ENCODE peak calls at places on chromosomes 3 and 15, in five cellular contexts. One of them, this sample, is unnamed.
A peak's percentile ranks its signal among the peaks of the same experiment; 100 is the strongest.

GRCh38 chr3:114445233-114445632 is 151.4 kb downstream of the TIGIT start:
- DNase-seq in NB4: no peak
- DNase-seq in IMR-90: peak; percentile 13
- DNase-seq in breast epithelium: no peak
- DNase-seq in body of pancreas: no peak
- DNase-seq in this sample: no peak

GRCh38 chr3:122003112-122003511 is 18.9 kb downstream of the ILDR1 start:
- DNase-seq in NB4: no peak
- DNase-seq in IMR-90: no peak
- DNase-seq in breast epithelium: no peak
- DNase-seq in body of pancreas: no peak
- DNase-seq in this sample: no peak

GRCh38 chr3:141275973-141276372 is 44.3 kb downstream of the PXYLP1 start:
- DNase-seq in NB4: peak; percentile 70
- DNase-seq in IMR-90: peak; percentile 72
- DNase-seq in breast epithelium: no peak
- DNase-seq in body of pancreas: no peak
- DNase-seq in this sample: no peak

GRCh38 chr3:195540031-195540430 is 3.1 kb downstream of the PPP1R2 start:
- DNase-seq in NB4: no peak
- DNase-seq in IMR-90: no peak
- DNase-seq in breast epithelium: no peak
- DNase-seq in body of pancreas: no peak
- DNase-seq in this sample: no peak

GRCh38 chr3:13262493-13263211 is 157.5 kb downstream of the NUP210 start:
- DNase-seq in NB4: peak; percentile 93
- DNase-seq in IMR-90: no peak
- DNase-seq in breast epithelium: no peak
- DNase-seq in body of pancreas: no peak
- DNase-seq in this sample: no peak

GRCh38 chr3:66729685-66730393 is 229.0 kb upstream of the LRIG1 start:
- DNase-seq in NB4: no peak
- DNase-seq in IMR-90: no peak
- DNase-seq in breast epithelium: peak; percentile 61
- DNase-seq in body of pancreas: peak; percentile 28
- DNase-seq in this sample: no peak

GRCh38 chr3:171741377-171741776 is 68.9 kb downstream of the PLD1 start:
- DNase-seq in NB4: no peak
- DNase-seq in IMR-90: no peak
- DNase-seq in breast epithelium: no peak
- DNase-seq in body of pancreas: no peak
- DNase-seq in this sample: no peak

GRCh38 chr15:64858136-64858535 is 16.4 kb downstream of the PLEKHO2 start:
- DNase-seq in NB4: peak; percentile 49
- DNase-seq in IMR-90: no peak
- DNase-seq in breast epithelium: no peak
- DNase-seq in body of pancreas: no peak
- DNase-seq in this sample: no peak

GRCh38 chr15:89450076-89451006 is 46.0 kb downstream of the RHCG start:
- DNase-seq in NB4: no peak
- DNase-seq in IMR-90: no peak
- DNase-seq in breast epithelium: no peak
- DNase-seq in body of pancreas: no peak
- DNase-seq in this sample: no peak

GRCh38 chr15:66369773-66370651 is 13.5 kb upstream of the TIPIN start:
- DNase-seq in NB4: peak; percentile 81
- DNase-seq in IMR-90: peak; percentile 20
- DNase-seq in breast epithelium: no peak
- DNase-seq in body of pancreas: no peak
- DNase-seq in this sample: no peak

GRCh38 chr3:32018723-32019564 is 37.4 kb downstream of the ZNF860 start:
- DNase-seq in NB4: peak; percentile 58
- DNase-seq in IMR-90: peak; percentile 57
- DNase-seq in breast epithelium: no peak
- DNase-seq in body of pancreas: no peak
- DNase-seq in this sample: peak; percentile 32

GRCh38 chr3:197367081-197367780 is 68.8 kb upstream of the DLG1 start:
- DNase-seq in NB4: no peak
- DNase-seq in IMR-90: peak; percentile 82
- DNase-seq in breast epithelium: peak; percentile 70
- DNase-seq in body of pancreas: no peak
- DNase-seq in this sample: peak; percentile 83

GRCh38 chr3:60504827-60505457 is 746.3 kb downstream of the FHIT start:
- DNase-seq in NB4: no peak
- DNase-seq in IMR-90: no peak
- DNase-seq in breast epithelium: no peak
- DNase-seq in body of pancreas: no peak
- DNase-seq in this sample: no peak

GRCh38 chr3:60497922-60498321 is 753.3 kb downstream of the FHIT start:
- DNase-seq in NB4: no peak
- DNase-seq in IMR-90: no peak
- DNase-seq in breast epithelium: no peak
- DNase-seq in body of pancreas: peak; percentile 6
- DNase-seq in this sample: no peak

DNA sequence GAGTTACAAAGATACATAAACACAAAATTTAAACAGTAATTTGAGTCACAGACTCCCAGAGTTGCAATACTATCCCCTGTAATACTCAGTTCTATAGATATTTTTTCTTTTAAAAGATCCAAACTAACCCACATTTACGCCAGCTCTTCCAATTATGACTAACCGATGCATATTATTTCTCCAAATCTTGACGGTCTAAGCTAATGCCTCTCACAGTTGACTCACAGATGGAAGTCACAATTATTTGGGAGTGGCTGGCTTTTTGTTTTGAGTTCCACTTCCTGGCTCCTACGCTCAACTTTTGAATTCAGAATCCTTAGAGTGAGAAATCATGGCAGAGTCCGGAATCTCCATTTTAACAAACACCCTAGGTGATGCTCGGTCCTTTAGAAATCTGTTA is 749.9 kb downstream of the FHIT start:
- DNase-seq in NB4: no peak
- DNase-seq in IMR-90: peak; percentile 11
- DNase-seq in breast epithelium: no peak
- DNase-seq in body of pancreas: no peak
- DNase-seq in this sample: no peak
- H3K4me3 ChIP-seq in NB4: no peak overlapping the region
- H3K4me3 ChIP-seq in IMR-90: no peak overlapping the region
- H3K4me3 ChIP-seq in breast epithelium: no peak overlapping the region
- H3K4me3 ChIP-seq in body of pancreas: no peak overlapping the region
- H3K4me3 ChIP-seq in this sample: no peak overlapping the region

DNA sequence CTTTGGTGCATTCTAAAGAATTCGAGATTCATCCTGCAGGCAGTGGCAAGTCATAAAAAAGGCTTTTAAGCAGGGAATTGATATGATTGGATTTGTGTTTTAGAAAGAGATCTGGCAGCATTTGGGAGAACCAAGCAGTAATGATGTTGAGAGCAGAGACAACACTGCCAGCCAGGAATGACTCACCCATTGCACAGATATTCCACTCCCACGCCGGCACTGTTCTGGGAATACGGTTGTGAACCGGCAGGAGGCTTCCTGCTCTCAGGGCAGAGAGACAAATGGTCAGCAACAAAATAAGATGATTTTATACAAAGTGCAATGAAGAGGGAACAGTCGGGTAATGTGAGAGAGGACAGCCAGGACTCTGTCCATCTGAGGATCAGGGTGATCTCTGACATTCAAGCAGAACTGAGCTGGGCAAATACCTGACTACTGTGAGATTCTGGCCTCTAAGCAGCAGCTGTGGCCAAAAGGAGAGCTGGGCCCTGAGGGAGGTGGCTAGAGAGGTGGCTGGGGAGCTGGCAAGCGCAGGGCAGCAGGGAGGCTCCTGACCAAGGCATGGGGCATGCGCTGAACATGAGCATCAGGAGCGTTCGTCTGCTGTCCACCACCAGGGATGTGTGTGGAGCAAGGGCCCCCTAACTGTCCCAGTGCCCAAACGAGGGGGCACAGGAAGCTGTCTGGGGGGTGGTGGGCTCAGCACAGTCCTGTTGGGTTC is 56.1 kb upstream of the PLXNA1 start:
- DNase-seq in NB4: no peak
- DNase-seq in IMR-90: peak; percentile 89
- DNase-seq in breast epithelium: no peak
- DNase-seq in body of pancreas: peak; percentile 43
- DNase-seq in this sample: peak; percentile 64
- TF ChIP-seq CTCF in NB4: no peak
- TF ChIP-seq CTCF in IMR-90: peak; percentile 54
- TF ChIP-seq CTCF in breast epithelium: no peak
- TF ChIP-seq CTCF in body of pancreas: no peak
- TF ChIP-seq CTCF in this sample: peak; percentile 40

GRCh38 chr15:88204584-88204983 is 52.0 kb downstream of the NTRK3 start:
- DNase-seq in NB4: no peak
- DNase-seq in IMR-90: no peak
- DNase-seq in breast epithelium: no peak
- DNase-seq in body of pancreas: no peak
- DNase-seq in this sample: no peak

GRCh38 chr15:88196961-88197360 is 59.6 kb downstream of the NTRK3 start:
- DNase-seq in NB4: no peak
- DNase-seq in IMR-90: no peak
- DNase-seq in breast epithelium: no peak
- DNase-seq in body of pancreas: no peak
- DNase-seq in this sample: no peak

GRCh38 chr15:88207565-88207964 is 49.0 kb downstream of the NTRK3 start:
- DNase-seq in NB4: no peak
- DNase-seq in IMR-90: no peak
- DNase-seq in breast epithelium: no peak
- DNase-seq in body of pancreas: no peak
- DNase-seq in this sample: no peak

GRCh38 chr15:88202231-88202630 is 54.3 kb downstream of the NTRK3 start:
- DNase-seq in NB4: no peak
- DNase-seq in IMR-90: no peak
- DNase-seq in breast epithelium: no peak
- DNase-seq in body of pancreas: no peak
- DNase-seq in this sample: no peak
- H3K4me3 ChIP-seq in NB4: no peak overlapping the region
- H3K4me3 ChIP-seq in IMR-90: no peak overlapping the region
- H3K4me3 ChIP-seq in breast epithelium: no peak overlapping the region
- H3K4me3 ChIP-seq in body of pancreas: no peak overlapping the region
- H3K4me3 ChIP-seq in this sample: no peak overlapping the region

DNA sequence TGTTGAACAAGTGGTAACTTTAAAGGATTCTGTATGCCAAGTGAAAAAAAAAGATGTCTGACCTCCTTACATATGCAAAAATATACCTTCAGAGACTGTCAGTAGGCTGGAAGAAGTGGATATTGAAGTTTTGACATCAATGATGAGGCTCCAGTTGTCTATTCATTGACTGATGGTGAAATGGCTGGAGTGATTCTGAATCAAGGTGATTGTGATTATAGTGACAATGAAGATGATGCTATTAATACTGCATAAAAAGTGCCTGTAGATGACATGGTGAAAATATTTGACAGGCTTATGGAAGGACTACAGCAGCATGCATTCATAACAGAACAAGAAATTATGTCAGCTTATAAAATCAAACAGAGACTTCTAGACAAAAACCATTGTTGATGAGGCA is 4.1 kb downstream of the CCR8 start:
- DNase-seq in NB4: no peak
- DNase-seq in IMR-90: no peak
- DNase-seq in breast epithelium: no peak
- DNase-seq in body of pancreas: no peak
- DNase-seq in this sample: no peak
- TF ChIP-seq CTCF in NB4: no peak
- TF ChIP-seq CTCF in IMR-90: no peak
- TF ChIP-seq CTCF in breast epithelium: no peak
- TF ChIP-seq CTCF in body of pancreas: no peak
- TF ChIP-seq CTCF in this sample: no peak

DNA sequence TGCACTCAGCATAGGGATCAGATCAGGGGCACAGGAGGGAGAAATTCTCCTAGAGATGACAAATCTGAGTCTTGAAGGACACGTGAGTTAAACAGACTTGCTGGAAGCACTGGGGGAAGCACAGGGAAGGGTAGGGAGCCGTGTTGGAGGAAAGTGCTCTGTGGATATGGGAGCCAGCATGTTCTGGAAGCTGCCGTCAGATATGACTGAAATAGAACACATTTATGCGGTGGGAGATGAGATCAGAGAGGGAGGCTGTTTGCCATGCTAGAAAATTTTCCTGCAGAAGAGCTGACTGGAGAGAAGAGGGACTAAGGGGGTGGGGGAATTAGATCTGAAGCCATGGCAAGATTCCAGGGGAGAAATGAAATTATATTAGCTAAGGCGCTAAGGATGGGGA is 1.8 kb downstream of the TAMM41 start:
- DNase-seq in NB4: no peak
- DNase-seq in IMR-90: no peak
- DNase-seq in breast epithelium: no peak
- DNase-seq in body of pancreas: no peak
- DNase-seq in this sample: no peak
- H3K4me3 ChIP-seq in NB4: peak overlapping the region; percentile 90
- H3K4me3 ChIP-seq in IMR-90: no peak overlapping the region
- H3K4me3 ChIP-seq in breast epithelium: no peak overlapping the region
- H3K4me3 ChIP-seq in body of pancreas: no peak overlapping the region
- H3K4me3 ChIP-seq in this sample: no peak overlapping the region